ENCODE peak calls at places on chromosome 21, in five cellular contexts. One of them, this sample, is unnamed.

GRCh38 chr21:45947716-45948255 is 33.8 kb upstream of the COL6A1 start:
- DNase-seq in endothelial cell: no peak
- DNase-seq in activated naive CD8-positive, alpha-beta T cell treated with anti-CD3 and anti-CD28 coated beads, Interleukin-2, amount 50 U/mL, for 24 hours: no peak
- DNase-seq in HuH-7.5: no peak
- DNase-seq in AG20443: no peak
- DNase-seq in this sample: no peak

GRCh38 chr21:34843562-34843961 is 174.8 kb downstream of the CLIC6 start:
- DNase-seq in AG20443: no peak
- DNase-seq in endothelial cell: no peak
- DNase-seq in activated naive CD8-positive, alpha-beta T cell treated with anti-CD3 and anti-CD28 coated beads, Interleukin-2, amount 50 U/mL, for 24 hours: no peak
- DNase-seq in HuH-7.5: no peak
- DNase-seq in this sample: no peak

GRCh38 chr21:46056450-46056903 is 41.4 kb upstream of the COL6A2 start:
- DNase-seq in HuH-7.5: no peak
- DNase-seq in AG20443: peak
- DNase-seq in endothelial cell: no peak
- DNase-seq in activated naive CD8-positive, alpha-beta T cell treated with anti-CD3 and anti-CD28 coated beads, Interleukin-2, amount 50 U/mL, for 24 hours: peak
- DNase-seq in this sample: peak

GRCh38 chr21:37712204-37712934 is 203.9 kb downstream of the KCNJ6 start:
- DNase-seq in activated naive CD8-positive, alpha-beta T cell treated with anti-CD3 and anti-CD28 coated beads, Interleukin-2, amount 50 U/mL, for 24 hours: peak
- DNase-seq in endothelial cell: peak
- DNase-seq in AG20443: peak
- DNase-seq in HuH-7.5: peak
- DNase-seq in this sample: peak

GRCh38 chr21:29261555-29262540 is 36.9 kb upstream of the BACH1 start:
- DNase-seq in HuH-7.5: no peak
- DNase-seq in activated naive CD8-positive, alpha-beta T cell treated with anti-CD3 and anti-CD28 coated beads, Interleukin-2, amount 50 U/mL, for 24 hours: no peak
- DNase-seq in AG20443: no peak
- DNase-seq in endothelial cell: no peak
- DNase-seq in this sample: no peak

GRCh38 chr21:34983680-34984086 is 65.4 kb downstream of the RUNX1 start:
- DNase-seq in activated naive CD8-positive, alpha-beta T cell treated with anti-CD3 and anti-CD28 coated beads, Interleukin-2, amount 50 U/mL, for 24 hours: peak
- DNase-seq in AG20443: peak
- DNase-seq in endothelial cell: no peak
- DNase-seq in HuH-7.5: no peak
- DNase-seq in this sample: no peak

GRCh38 chr21:36820176-36821031 is 121.5 kb downstream of the SIM2 start:
- DNase-seq in activated naive CD8-positive, alpha-beta T cell treated with anti-CD3 and anti-CD28 coated beads, Interleukin-2, amount 50 U/mL, for 24 hours: no peak
- DNase-seq in endothelial cell: no peak
- DNase-seq in AG20443: no peak
- DNase-seq in HuH-7.5: no peak
- DNase-seq in this sample: no peak

GRCh38 chr21:41196990-41197389 is 29.0 kb downstream of the BACE2 start:
- DNase-seq in HuH-7.5: no peak
- DNase-seq in endothelial cell: no peak
- DNase-seq in AG20443: no peak
- DNase-seq in activated naive CD8-positive, alpha-beta T cell treated with anti-CD3 and anti-CD28 coated beads, Interleukin-2, amount 50 U/mL, for 24 hours: no peak
- DNase-seq in this sample: no peak

GRCh38 chr21:35476616-35477395 is 427.7 kb upstream of the RUNX1 start:
- DNase-seq in activated naive CD8-positive, alpha-beta T cell treated with anti-CD3 and anti-CD28 coated beads, Interleukin-2, amount 50 U/mL, for 24 hours: no peak
- DNase-seq in endothelial cell: no peak
- DNase-seq in AG20443: peak
- DNase-seq in HuH-7.5: no peak
- DNase-seq in this sample: no peak

GRCh38 chr21:33273044-33273443 is 6.9 kb downstream of the IL10RB start:
- DNase-seq in endothelial cell: no peak
- DNase-seq in activated naive CD8-positive, alpha-beta T cell treated with anti-CD3 and anti-CD28 coated beads, Interleukin-2, amount 50 U/mL, for 24 hours: no peak
- DNase-seq in AG20443: no peak
- DNase-seq in HuH-7.5: no peak
- DNase-seq in this sample: no peak

GRCh38 chr21:21010228-21010627 is 12.0 kb downstream of the NCAM2 start:
- DNase-seq in AG20443: no peak
- DNase-seq in endothelial cell: no peak
- DNase-seq in activated naive CD8-positive, alpha-beta T cell treated with anti-CD3 and anti-CD28 coated beads, Interleukin-2, amount 50 U/mL, for 24 hours: no peak
- DNase-seq in HuH-7.5: no peak
- DNase-seq in this sample: no peak

GRCh38 chr21:21028275-21028814 is 30.1 kb downstream of the NCAM2 start:
- DNase-seq in activated naive CD8-positive, alpha-beta T cell treated with anti-CD3 and anti-CD28 coated beads, Interleukin-2, amount 50 U/mL, for 24 hours: no peak
- DNase-seq in endothelial cell: no peak
- DNase-seq in AG20443: no peak
- DNase-seq in HuH-7.5: no peak
- DNase-seq in this sample: no peak

GRCh38 chr21:28132713-28133112 is 860.0 kb downstream of the LTN1 start:
- DNase-seq in endothelial cell: no peak
- DNase-seq in AG20443: peak
- DNase-seq in HuH-7.5: no peak
- DNase-seq in activated naive CD8-positive, alpha-beta T cell treated with anti-CD3 and anti-CD28 coated beads, Interleukin-2, amount 50 U/mL, for 24 hours: no peak
- DNase-seq in this sample: no peak

GRCh38 chr21:46459356-46460112 is 843 bp downstream of the DIP2A start:
- DNase-seq in activated naive CD8-positive, alpha-beta T cell treated with anti-CD3 and anti-CD28 coated beads, Interleukin-2, amount 50 U/mL, for 24 hours: no peak
- DNase-seq in AG20443: peak
- DNase-seq in HuH-7.5: no peak
- DNase-seq in endothelial cell: peak
- DNase-seq in this sample: no peak

GRCh38 chr21:37915941-37916794 is at the start of gene KCNJ6:
- DNase-seq in HuH-7.5: no peak
- DNase-seq in AG20443: peak
- DNase-seq in endothelial cell: peak
- DNase-seq in activated naive CD8-positive, alpha-beta T cell treated with anti-CD3 and anti-CD28 coated beads, Interleukin-2, amount 50 U/mL, for 24 hours: peak
- DNase-seq in this sample: no peak

GRCh38 chr21:20996421-20997307 is 1.5 kb upstream of the NCAM2 start:
- DNase-seq in endothelial cell: no peak
- DNase-seq in activated naive CD8-positive, alpha-beta T cell treated with anti-CD3 and anti-CD28 coated beads, Interleukin-2, amount 50 U/mL, for 24 hours: no peak
- DNase-seq in HuH-7.5: no peak
- DNase-seq in AG20443: no peak
- DNase-seq in this sample: no peak

GRCh38 chr21:45270306-45270821 is 17.3 kb downstream of the POFUT2 start:
- DNase-seq in endothelial cell: no peak
- DNase-seq in AG20443: no peak
- DNase-seq in HuH-7.5: no peak
- DNase-seq in activated naive CD8-positive, alpha-beta T cell treated with anti-CD3 and anti-CD28 coated beads, Interleukin-2, amount 50 U/mL, for 24 hours: no peak
- DNase-seq in this sample: peak

GRCh38 chr21:15928686-15929085 is 198.9 kb downstream of the USP25 start:
- DNase-seq in HuH-7.5: no peak
- DNase-seq in AG20443: no peak
- DNase-seq in endothelial cell: no peak
- DNase-seq in activated naive CD8-positive, alpha-beta T cell treated with anti-CD3 and anti-CD28 coated beads, Interleukin-2, amount 50 U/mL, for 24 hours: no peak
- DNase-seq in this sample: no peak

GRCh38 chr21:37710555-37711293 is 205.5 kb downstream of the KCNJ6 start:
- DNase-seq in activated naive CD8-positive, alpha-beta T cell treated with anti-CD3 and anti-CD28 coated beads, Interleukin-2, amount 50 U/mL, for 24 hours: no peak
- DNase-seq in AG20443: no peak
- DNase-seq in HuH-7.5: no peak
- DNase-seq in endothelial cell: no peak
- DNase-seq in this sample: no peak

GRCh38 chr21:32520885-32521735 is 64.2 kb downstream of the TCP10L start:
- DNase-seq in HuH-7.5: no peak
- DNase-seq in endothelial cell: no peak
- DNase-seq in AG20443: peak
- DNase-seq in activated naive CD8-positive, alpha-beta T cell treated with anti-CD3 and anti-CD28 coated beads, Interleukin-2, amount 50 U/mL, for 24 hours: no peak
- DNase-seq in this sample: no peak

GRCh38 chr21:46046471-46046870 is 51.4 kb upstream of the COL6A2 start:
- DNase-seq in AG20443: no peak
- DNase-seq in HuH-7.5: no peak
- DNase-seq in endothelial cell: no peak
- DNase-seq in activated naive CD8-positive, alpha-beta T cell treated with anti-CD3 and anti-CD28 coated beads, Interleukin-2, amount 50 U/mL, for 24 hours: peak
- DNase-seq in this sample: peak

GRCh38 chr21:46092026-46092764 is 5.7 kb upstream of the COL6A2 start:
- DNase-seq in HuH-7.5: no peak
- DNase-seq in AG20443: peak
- DNase-seq in activated naive CD8-positive, alpha-beta T cell treated with anti-CD3 and anti-CD28 coated beads, Interleukin-2, amount 50 U/mL, for 24 hours: no peak
- DNase-seq in endothelial cell: no peak
- DNase-seq in this sample: peak

GRCh38 chr21:34670220-34670961 is 1.6 kb downstream of the CLIC6 start:
- DNase-seq in endothelial cell: peak
- DNase-seq in HuH-7.5: no peak
- DNase-seq in AG20443: peak
- DNase-seq in activated naive CD8-positive, alpha-beta T cell treated with anti-CD3 and anti-CD28 coated beads, Interleukin-2, amount 50 U/mL, for 24 hours: no peak
- DNase-seq in this sample: no peak

GRCh38 chr21:29163381-29164115 is 33.1 kb downstream of the MAP3K7CL start:
- DNase-seq in activated naive CD8-positive, alpha-beta T cell treated with anti-CD3 and anti-CD28 coated beads, Interleukin-2, amount 50 U/mL, for 24 hours: no peak
- DNase-seq in HuH-7.5: no peak
- DNase-seq in AG20443: no peak
- DNase-seq in endothelial cell: no peak
- DNase-seq in this sample: no peak

GRCh38 chr21:27681038-27681437 is 714.1 kb upstream of the ADAMTS5 start:
- DNase-seq in activated naive CD8-positive, alpha-beta T cell treated with anti-CD3 and anti-CD28 coated beads, Interleukin-2, amount 50 U/mL, for 24 hours: no peak
- DNase-seq in HuH-7.5: no peak
- DNase-seq in endothelial cell: no peak
- DNase-seq in AG20443: no peak
- DNase-seq in this sample: no peak

GRCh38 chr21:42939581-42940413 is 14.4 kb upstream of the ERVH48-1 start:
- DNase-seq in AG20443: peak
- DNase-seq in activated naive CD8-positive, alpha-beta T cell treated with anti-CD3 and anti-CD28 coated beads, Interleukin-2, amount 50 U/mL, for 24 hours: no peak
- DNase-seq in endothelial cell: no peak
- DNase-seq in HuH-7.5: no peak
- DNase-seq in this sample: no peak

GRCh38 chr21:35222541-35222941 is 173.4 kb upstream of the RUNX1 start:
- DNase-seq in AG20443: no peak
- DNase-seq in endothelial cell: no peak
- DNase-seq in HuH-7.5: no peak
- DNase-seq in activated naive CD8-positive, alpha-beta T cell treated with anti-CD3 and anti-CD28 coated beads, Interleukin-2, amount 50 U/mL, for 24 hours: peak
- DNase-seq in this sample: no peak

GRCh38 chr21:28489197-28489596 is 503.5 kb downstream of the LTN1 start:
- DNase-seq in endothelial cell: no peak
- DNase-seq in activated naive CD8-positive, alpha-beta T cell treated with anti-CD3 and anti-CD28 coated beads, Interleukin-2, amount 50 U/mL, for 24 hours: no peak
- DNase-seq in AG20443: no peak
- DNase-seq in HuH-7.5: no peak
- DNase-seq in this sample: no peak

GRCh38 chr21:37821791-37822450 is 94.3 kb downstream of the KCNJ6 start:
- DNase-seq in AG20443: no peak
- DNase-seq in endothelial cell: no peak
- DNase-seq in HuH-7.5: no peak
- DNase-seq in activated naive CD8-positive, alpha-beta T cell treated with anti-CD3 and anti-CD28 coated beads, Interleukin-2, amount 50 U/mL, for 24 hours: no peak
- DNase-seq in this sample: no peak